ENCODE peak calls at places on chromosomes 11 and 22, in six cellular contexts. C is activated gamma-delta T cell treated with anti-CD3 and anti-CD28 coated beads, Interleukin-2, amount 50 U/mL, for 16 hours; X is tibial nerve; A is iPS-NIHi11; F is CD4-positive, CD25-positive, alpha-beta regulatory T cell; K is caudate nucleus. V is an unnamed sample.

GRCh38 chr11:11553595-11553994 is 68.2 kb downstream of the GALNT18 start:
- DNase-seq in C (no peak), X (no peak), A (no peak), K (no peak), F (no peak), V (no peak)

GRCh38 chr11:44497995-44498394 is 67.5 kb upstream of the CD82 start:
- DNase-seq in X (no peak), A (no peak), C (no peak), K (no peak), F (no peak), V (no peak)

GRCh38 chr11:1863352-1864215 is 10.7 kb downstream of the LSP1 start:
- DNase-seq in A (peak; percentile 91), C (no peak), K (peak; percentile 22), X (peak; percentile 79), F (no peak), V (peak; percentile 18)

GRCh38 chr11:64067257-64067993 is 31.7 kb downstream of the FLRT1 start:
- DNase-seq in K (no peak), C (no peak), X (no peak), A (no peak), F (no peak), V (no peak)

GRCh38 chr22:47813661-47814060 is 1051.2 kb downstream of the TBC1D22A start:
- DNase-seq in A (no peak), X (no peak), C (no peak), F (no peak), K (no peak), V (no peak)

GRCh38 chr11:72901374-72901773 is 87.2 kb downstream of the ATG16L2 start:
- DNase-seq in C (no peak), X (no peak), K (no peak), F (no peak), A (no peak), V (no peak)

GRCh38 chr22:41229730-41230398 is 10.9 kb downstream of the CHADL start:
- DNase-seq in C (no peak), A (peak; percentile 9), F (no peak), K (no peak), X (no peak), V (no peak)

GRCh38 chr11:119306373-119306890 is 10.5 kb downstream of the MCAM start:
- DNase-seq in K (no peak), X (peak; percentile 60), F (no peak), C (no peak), A (no peak), V (no peak)

GRCh38 chr22:44184006-44184405 is 3.3 kb downstream of the PARVG start:
- DNase-seq in F (no peak), A (no peak), C (no peak), K (no peak), X (no peak), V (no peak)

GRCh38 chr11:111652184-111652583 is 49.9 kb downstream of the SIK2 start:
- DNase-seq in C (no peak), A (no peak), F (no peak), K (no peak), X (no peak), V (no peak)

GRCh38 chr11:66880484-66881211 is 23.8 kb downstream of the LRFN4 start:
- DNase-seq in X (no peak), C (no peak), A (no peak), K (no peak), F (no peak), V (peak; percentile 73)

GRCh38 chr22:43428005-43428485 is 16.2 kb downstream of the MPPED1 start:
- DNase-seq in F (no peak), A (no peak), X (no peak), K (no peak), C (no peak), V (no peak)

GRCh38 chr22:30285846-30286200 is 3.5 kb downstream of the CASTOR1 start:
- DNase-seq in C (no peak), F (no peak), X (no peak), K (no peak), A (no peak), V (no peak)

V was measured in cerebellum.